ENCODE peak calls at places on chromosomes 11 and 22, in five cellular contexts. A is neuronal stem cell, I is SK-N-SH, F is AG10803, T is mucosa of descending colon. W is an unnamed sample.
A peak's percentile ranks its signal among the peaks of the same experiment; 100 is the strongest.

GRCh38 chr11:6319001-6319878 is 1.1 kb downstream of the CAVIN3 start:
- DNase-seq in A (no peak), I (peak; percentile 16), F (peak; percentile 48), T (peak; percentile 37), W (peak; percentile 46)

GRCh38 chr11:68962527-68963250 is 18.1 kb downstream of the MRGPRD start:
- DNase-seq in A (no peak), I (no peak), F (peak; percentile 43), T (peak; percentile 16), W (no peak)

GRCh38 chr11:48055292-48056132 is 75.2 kb downstream of the PTPRJ start:
- DNase-seq in A (no peak), I (no peak), F (no peak), T (peak; percentile 47), W (no peak)

GRCh38 chr11:85182437-85183109 is 444.6 kb downstream of the DLG2 start:
- DNase-seq in A (peak; percentile 23), I (peak; percentile 24), F (peak; percentile 3), T (no peak), W (no peak)

GRCh38 chr11:75714211-75714610 is 3.4 kb upstream of the MOGAT2 start:
- DNase-seq in A (no peak), I (peak; percentile 60), F (no peak), T (no peak), W (no peak)

GRCh38 chr11:2779499-2779980 is 79.7 kb upstream of the KCNQ1OT1 start:
- DNase-seq in A (no peak), I (peak; percentile 87), F (no peak), T (no peak), W (no peak)

GRCh38 chr22:47095395-47096122 is 333.1 kb downstream of the TBC1D22A start:
- DNase-seq in A (no peak), I (no peak), F (no peak), T (no peak), W (no peak)

GRCh38 chr11:2883717-2884423 is 1.7 kb downstream of the CDKN1C start:
- DNase-seq in A (no peak), I (peak; percentile 73), F (no peak), T (peak; percentile 47), W (no peak)

GRCh38 chr22:46054878-46055158 is 77.9 kb upstream of the WNT7B start:
- DNase-seq in A (no peak), I (no peak), F (no peak), T (no peak), W (peak; percentile 40)

GRCh38 chr11:78987748-78988147 is 413.1 kb upstream of the NARS2 start:
- DNase-seq in A (no peak), I (no peak), F (no peak), T (no peak), W (no peak)

GRCh38 chr22:46331496-46331895 is 4.0 kb upstream of the TRMU start:
- DNase-seq in A (no peak), I (no peak), F (no peak), T (no peak), W (no peak)

GRCh38 chr11:119315139-119316016 is 1.6 kb downstream of the MCAM start:
- DNase-seq in A (no peak), I (peak; percentile 72), F (no peak), T (peak; percentile 60), W (peak; percentile 39)

GRCh38 chr11:1113405-1114201 is 38.9 kb downstream of the MUC2 start:
- DNase-seq in A (no peak), I (no peak), F (no peak), T (peak; percentile 31), W (peak; percentile 35)

GRCh38 chr11:109939176-109939810 is 153.9 kb upstream of the ZC3H12C start:
- DNase-seq in A (peak; percentile 40), I (peak; percentile 50), F (peak; percentile 87), T (no peak), W (no peak)

GRCh38 chr11:43758942-43759341 is 78.4 kb downstream of the HSD17B12 start:
- DNase-seq in A (no peak), I (no peak), F (no peak), T (no peak), W (no peak)

GRCh38 chr22:46777609-46777970 is 15.1 kb downstream of the TBC1D22A start:
- DNase-seq in A (no peak), I (no peak), F (no peak), T (no peak), W (no peak)

GRCh38 chr11:7300281-7300680 is 48.6 kb downstream of the SYT9 start:
- DNase-seq in A (no peak), I (no peak), F (no peak), T (no peak), W (no peak)

GRCh38 chr11:128574576-128575011 is 12.8 kb downstream of the ETS1 start:
- DNase-seq in A (no peak), I (no peak), F (no peak), T (no peak), W (no peak)

GRCh38 chr11:47538741-47539575 is 14.0 kb downstream of the CELF1 start:
- DNase-seq in A (no peak), I (no peak), F (no peak), T (no peak), W (no peak)

GRCh38 chr11:125416993-125417935 is 78.8 kb downstream of the FEZ1 start:
- DNase-seq in A (no peak), I (no peak), F (no peak), T (no peak), W (no peak)

GRCh38 chr11:60711316-60711715 is 11.9 kb downstream of the MS4A8 start:
- DNase-seq in A (no peak), I (no peak), F (no peak), T (no peak), W (no peak)

GRCh38 chr11:606245-606644 is 9.5 kb downstream of the IRF7 start:
- DNase-seq in A (no peak), I (peak; percentile 92), F (peak; percentile 10), T (peak; percentile 40), W (peak; percentile 88)

GRCh38 chr22:32005453-32005852 is 37.6 kb upstream of the SLC5A1 start:
- DNase-seq in A (no peak), I (no peak), F (peak; percentile 34), T (no peak), W (no peak)

GRCh38 chr11:134500621-134501020 is 88.6 kb upstream of the B3GAT1 start:
- DNase-seq in A (no peak), I (no peak), F (no peak), T (no peak), W (no peak)

GRCh38 chr22:44399906-44400762 is 87.4 kb upstream of the SHISAL1 start:
- DNase-seq in A (no peak), I (peak; percentile 9), F (no peak), T (peak; percentile 5), W (no peak)

GRCh38 chr22:24333301-24333700 is 62.7 kb downstream of the SPECC1L start:
- DNase-seq in A (no peak), I (no peak), F (peak; percentile 73), T (no peak), W (no peak)

GRCh38 chr11:60334005-60334620 is 7.1 kb downstream of the MS4A6E start:
- DNase-seq in A (peak; percentile 71), I (peak; percentile 47), F (peak; percentile 27), T (peak; percentile 30), W (peak; percentile 30)

GRCh38 chr11:98453378-98453777 is 567.4 kb upstream of the CNTN5 start:
- DNase-seq in A (no peak), I (no peak), F (no peak), T (no peak), W (no peak)

GRCh38 chr22:42397332-42398246 is 34.6 kb downstream of the NFAM1 start:
- DNase-seq in A (no peak), I (no peak), F (no peak), T (no peak), W (no peak)

GRCh38 chr22:36239401-36240171 is at the start of gene APOL2:
- DNase-seq in A (peak; percentile 40), I (peak; percentile 85), F (peak; percentile 91), T (peak; percentile 90), W (peak; percentile 91)

GRCh38 chr22:36239150-36239400 is 252 bp downstream of the APOL2 start:
- DNase-seq in A (no peak), I (peak; percentile 29), F (no peak), T (no peak), W (no peak)

GRCh38 chr22:36236338-36237319 is 2.7 kb downstream of the APOL2 start:
- DNase-seq in A (no peak), I (no peak), F (no peak), T (no peak), W (no peak)

GRCh38 chr22:36238348-36239149 is 778 bp downstream of the APOL2 start:
- DNase-seq in A (no peak), I (peak; percentile 36), F (no peak), T (peak; percentile 64), W (no peak)

GRCh38 chr22:36237462-36238347 is 1.6 kb downstream of the APOL2 start:
- DNase-seq in A (no peak), I (no peak), F (peak; percentile 21), T (no peak), W (peak; percentile 82)
- H3K4me3 ChIP-seq in A (peak overlapping the region; percentile 83), I (peak overlapping the region; percentile 61), F (peak overlapping the region; percentile 74), T (no peak overlapping the region), W (peak overlapping the region; percentile 73)

GRCh38 chr11:33015621-33016551 is at the start of gene DEPDC7:
- DNase-seq in A (peak; percentile 76), I (peak; percentile 95), F (peak; percentile 87), T (peak; percentile 92), W (peak; percentile 95)

GRCh38 chr11:33016654-33017053 is 976 bp downstream of the DEPDC7 start:
- DNase-seq in A (no peak), I (no peak), F (no peak), T (no peak), W (no peak)

GRCh38 chr11:33018840-33019239 is 3.2 kb downstream of the DEPDC7 start:
- DNase-seq in A (no peak), I (no peak), F (no peak), T (no peak), W (no peak)

GRCh38 chr11:33017478-33017877 is 1.8 kb downstream of the DEPDC7 start:
- DNase-seq in A (no peak), I (no peak), F (no peak), T (no peak), W (peak; percentile 37)

GRCh38 chr11:33018005-33018404 is 2.3 kb downstream of the DEPDC7 start:
- DNase-seq in A (no peak), I (no peak), F (no peak), T (no peak), W (no peak)
- H3K4me3 ChIP-seq in A (no peak overlapping the region), I (no peak overlapping the region), F (no peak overlapping the region), T (no peak overlapping the region), W (peak overlapping the region; percentile 64)

GRCh38 chr11:90135016-90135415 is 553 bp downstream of the NAALAD2 start:
- DNase-seq in A (no peak), I (no peak), F (peak; percentile 0), T (no peak), W (no peak)
- H3K4me3 ChIP-seq in A (peak overlapping the region; percentile 54), I (peak overlapping the region; percentile 71), F (peak overlapping the region; percentile 63), T (no peak overlapping the region), W (peak overlapping the region; percentile 45)

DNA sequence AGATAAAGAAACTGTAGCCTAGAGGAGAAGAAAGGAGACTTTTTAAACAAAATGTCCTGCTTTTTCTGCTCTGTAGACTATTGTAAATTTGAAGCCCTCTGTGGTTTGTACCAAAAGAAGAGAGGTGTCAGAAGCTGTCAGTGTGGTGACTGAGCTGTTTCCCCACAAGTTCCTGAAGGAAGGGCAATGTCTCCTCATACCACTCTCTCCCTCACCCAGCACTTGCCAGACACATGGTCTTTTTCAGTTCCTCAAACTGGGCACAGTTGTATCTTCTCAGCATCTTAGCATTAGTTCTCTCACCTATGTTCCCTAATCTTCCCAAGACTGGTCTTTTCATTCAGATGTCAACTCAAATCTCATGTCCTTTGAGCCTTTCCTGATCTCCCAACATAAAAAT is 4.3 kb downstream of the BCO2 start:
- DNase-seq in A (no peak), I (no peak), F (no peak), T (no peak), W (no peak)
- H3K4me3 ChIP-seq in A (no peak overlapping the region), I (no peak overlapping the region), F (no peak overlapping the region), T (no peak overlapping the region), W (no peak overlapping the region)

W was measured in right lobe of liver.